ENCODE peak calls at places on chromosomes 5 and 9, in seven cellular contexts. D is IMR-90, Q is neuronal stem cell, G is mesendoderm, K is mesenchymal stem cell, T is H1, B is trophoblast cell. A is an unnamed sample.

GRCh38 chr5:159099049-159099760 is 511 bp downstream of the EBF1 start:
- DNase-seq in D (peak; percentile 63), Q (peak; percentile 53), G (peak; percentile 59), K (peak; percentile 60), T (no peak), B (no peak), A (peak; percentile 36)

GRCh38 chr5:177132504-177133118 is 962 bp upstream of the NSD1 start:
- DNase-seq in D (no peak), Q (peak; percentile 66), G (peak; percentile 84), K (peak; percentile 48), T (no peak), B (no peak), A (peak; percentile 79)

GRCh38 chr9:70404261-70404660 is 10.2 kb downstream of the KLF9 start:
- DNase-seq in D (no peak), Q (no peak), G (no peak), K (no peak), T (no peak), B (no peak), A (no peak)

GRCh38 chr9:12975496-12975895 is 200.7 kb downstream of the LURAP1L start:
- DNase-seq in D (no peak), Q (no peak), G (no peak), K (no peak), T (no peak), B (no peak), A (no peak)

GRCh38 chr9:13786131-13786530 is 506.6 kb upstream of the MPDZ start:
- DNase-seq in D (peak; percentile 30), Q (no peak), G (no peak), K (no peak), T (no peak), B (no peak), A (no peak)

GRCh38 chr9:89177401-89178161 is 1.0 kb downstream of the SHC3 start:
- DNase-seq in D (no peak), Q (peak; percentile 27), G (peak; percentile 54), K (peak; percentile 58), T (no peak), B (no peak), A (peak; percentile 57)

GRCh38 chr9:4327504-4328191 is 27.8 kb upstream of the GLIS3 start:
- DNase-seq in D (peak; percentile 78), Q (no peak), G (peak; percentile 50), K (peak; percentile 49), T (no peak), B (no peak), A (no peak)

GRCh38 chr9:113669523-113670115 is 206.1 kb downstream of the RGS3 start:
- DNase-seq in D (peak; percentile 88), Q (no peak), G (no peak), K (no peak), T (no peak), B (no peak), A (no peak)

GRCh38 chr5:171810217-171810616 is 24.6 kb downstream of the SMIM23 start:
- DNase-seq in D (no peak), Q (no peak), G (no peak), K (no peak), T (no peak), B (no peak), A (no peak)

GRCh38 chr5:56328753-56329560 is 95.8 kb upstream of the ANKRD55 start:
- DNase-seq in D (peak; percentile 76), Q (no peak), G (peak; percentile 88), K (peak; percentile 68), T (no peak), B (no peak), A (no peak)

GRCh38 chr5:1648806-1649205 is 125.0 kb upstream of the LPCAT1 start:
- DNase-seq in D (no peak), Q (no peak), G (no peak), K (no peak), T (no peak), B (no peak), A (no peak)

GRCh38 chr9:72586388-72587160 is 65.2 kb downstream of the TMC1 start:
- DNase-seq in D (peak; percentile 90), Q (no peak), G (no peak), K (peak; percentile 95), T (no peak), B (no peak), A (no peak)

GRCh38 chr9:136344544-136345280 is 17.4 kb downstream of the GPSM1 start:
- DNase-seq in D (no peak), Q (no peak), G (no peak), K (no peak), T (no peak), B (no peak), A (no peak)

GRCh38 chr5:178496661-178497060 is 93.5 kb downstream of the COL23A1 start:
- DNase-seq in D (no peak), Q (no peak), G (no peak), K (peak; percentile 18), T (no peak), B (no peak), A (no peak)

GRCh38 chr9:105157178-105157583 is 87.3 kb upstream of the SLC44A1 start:
- DNase-seq in D (peak; percentile 77), Q (no peak), G (peak; percentile 70), K (peak; percentile 86), T (no peak), B (no peak), A (peak; percentile 46)

GRCh38 chr5:35644543-35644942 is 26.9 kb downstream of the SPEF2 start:
- DNase-seq in D (no peak), Q (no peak), G (peak; percentile 66), K (no peak), T (no peak), B (no peak), A (peak; percentile 34)

GRCh38 chr9:114898741-114899140 is 31.6 kb downstream of the TNFSF8 start:
- DNase-seq in D (no peak), Q (no peak), G (peak; percentile 27), K (peak; percentile 24), T (no peak), B (no peak), A (no peak)

GRCh38 chr5:92092239-92092638 is 709.1 kb upstream of the ARRDC3 start:
- DNase-seq in D (no peak), Q (no peak), G (no peak), K (no peak), T (no peak), B (no peak), A (no peak)

DNA sequence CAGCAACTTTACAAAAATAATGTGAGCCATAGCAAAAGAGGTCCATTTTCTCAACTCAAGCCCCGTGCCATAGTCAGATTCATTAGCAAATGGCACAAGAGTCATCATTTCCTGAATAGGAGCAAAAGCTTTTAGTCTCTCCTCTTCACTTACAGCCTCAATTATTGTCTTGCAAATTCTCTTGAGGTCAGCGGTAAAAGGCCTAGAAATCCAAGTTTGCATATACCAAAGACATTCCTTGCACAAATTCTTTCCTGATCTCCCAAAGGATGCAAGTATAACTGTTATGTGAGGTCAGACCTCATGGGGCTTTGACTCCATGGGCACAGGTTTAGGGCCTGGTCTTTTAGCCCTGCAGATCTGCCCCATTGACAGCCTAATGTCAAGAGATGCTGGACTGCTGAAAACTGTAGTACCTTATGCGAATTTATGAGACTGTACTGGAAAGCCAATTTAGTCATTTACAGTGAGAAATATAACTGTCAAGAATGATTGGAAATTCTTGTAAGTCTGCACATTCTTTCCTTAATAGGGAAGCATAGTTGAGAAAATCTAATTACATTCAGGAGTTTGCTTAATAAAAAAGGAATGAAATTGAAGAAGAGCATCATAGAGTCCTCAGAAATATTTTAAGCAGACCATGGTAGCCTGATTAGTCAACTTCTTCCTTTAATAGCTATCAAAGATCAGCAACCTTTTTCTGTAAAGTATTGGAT is 45.4 kb downstream of the GCNT4 start:
- DNase-seq in D (no peak), Q (no peak), G (peak; percentile 41), K (peak; percentile 44), T (no peak), B (no peak), A (no peak)
- H3K23ac ChIP-seq in D (peak overlapping the region; percentile 17), Q (no peak overlapping the region), G (no peak overlapping the region), K (no peak overlapping the region), T (no peak overlapping the region), B (no peak overlapping the region), A (no peak overlapping the region)

DNA sequence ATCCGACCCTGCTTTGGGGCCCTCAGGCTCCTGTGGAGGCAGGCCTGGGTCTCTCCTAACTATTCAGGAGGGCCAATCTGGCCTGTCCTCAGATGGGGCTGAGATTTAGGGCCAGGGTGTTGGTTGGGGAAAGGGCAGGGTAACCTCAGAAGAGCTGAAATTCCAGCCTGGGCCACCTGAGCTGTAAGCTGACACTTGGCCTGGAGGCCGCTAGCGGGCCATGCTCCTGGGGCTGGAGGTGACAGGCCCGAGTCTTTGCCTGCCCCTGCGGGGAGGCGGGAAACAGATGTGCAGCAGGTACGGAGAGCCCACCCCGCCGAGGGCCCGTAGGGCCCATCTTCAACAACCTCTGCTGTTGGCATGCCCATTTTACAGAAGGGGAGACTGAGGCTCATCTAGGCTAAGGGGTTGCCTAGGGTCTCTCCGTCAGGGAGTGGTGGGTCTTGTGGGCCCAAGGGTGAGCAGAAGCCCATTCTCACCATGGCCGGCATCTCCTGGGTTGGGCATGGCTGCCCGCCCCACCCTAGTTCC is 69.5 kb downstream of the RXRA start:
- DNase-seq in D (no peak), Q (no peak), G (no peak), K (no peak), T (no peak), B (no peak), A (no peak)
- H3K23ac ChIP-seq in D (no peak overlapping the region), Q (peak overlapping the region; percentile 37), G (no peak overlapping the region), K (no peak overlapping the region), T (no peak overlapping the region), B (no peak overlapping the region), A (no peak overlapping the region)

DNA sequence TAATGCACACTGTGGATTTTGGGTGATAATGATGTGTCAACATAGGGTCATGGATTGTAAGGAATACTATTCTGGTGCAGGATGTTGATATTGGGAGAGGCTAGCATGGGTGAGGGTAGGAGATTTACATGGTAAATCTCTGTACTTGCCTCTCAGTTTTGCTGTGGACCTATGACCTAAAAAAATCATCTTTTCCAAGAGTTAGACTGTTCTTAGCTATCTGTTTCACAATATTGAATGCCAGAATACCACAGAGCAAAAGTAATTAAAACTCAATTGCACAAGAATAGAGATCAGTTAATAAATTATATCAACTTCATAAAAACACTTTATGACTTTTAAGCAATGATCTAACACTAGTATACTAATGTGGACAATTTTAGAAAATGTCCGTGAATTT is 651.6 kb downstream of the HTR1A start:
- DNase-seq in D (no peak), Q (no peak), G (no peak), K (peak; percentile 10), T (no peak), B (no peak), A (no peak)
- H3K23ac ChIP-seq in D (no peak overlapping the region), Q (no peak overlapping the region), G (no peak overlapping the region), K (no peak overlapping the region), T (no peak overlapping the region), B (no peak overlapping the region), A (no peak overlapping the region)

DNA sequence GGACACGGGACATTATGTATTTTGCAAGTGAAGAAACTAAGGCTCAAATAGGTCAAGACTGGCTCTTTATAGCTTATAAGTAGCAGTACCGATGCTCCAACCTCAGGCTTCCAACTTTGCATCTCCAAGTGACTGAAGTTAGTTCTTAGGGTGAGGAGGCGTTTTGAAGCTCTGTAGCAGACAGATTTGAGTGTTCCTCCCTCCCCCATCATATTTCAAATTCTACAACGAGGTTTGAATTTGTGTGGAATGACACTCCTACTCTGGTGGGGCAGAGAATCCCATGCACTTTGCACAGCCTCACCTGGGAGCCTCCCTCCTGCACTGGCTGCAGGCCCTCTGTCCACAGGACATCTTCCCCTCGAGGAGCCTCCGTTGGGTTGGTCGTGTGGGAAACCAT is 120.9 kb upstream of the SLC25A48 start:
- DNase-seq in D (no peak), Q (no peak), G (no peak), K (no peak), T (no peak), B (no peak), A (no peak)
- H3K23ac ChIP-seq in D (no peak overlapping the region), Q (no peak overlapping the region), G (no peak overlapping the region), K (no peak overlapping the region), T (no peak overlapping the region), B (no peak overlapping the region), A (no peak overlapping the region)